ENCODE peak calls at places on chromosomes 12 and 14, in five cellular contexts. P, A, C, T and E are unnamed samples.

GRCh38 chr12:11981174-11981733 is 89.5 kb upstream of the BCL2L14 start:
- DNase-seq in P (no peak), A (no peak), C (peak; percentile 33), T (no peak), E (no peak)

GRCh38 chr14:104650057-104650980 is 39.1 kb upstream of the INF2 start:
- DNase-seq in P (peak; percentile 71), A (peak; percentile 89), C (peak; percentile 53), T (peak; percentile 71), E (peak; percentile 30)

GRCh38 chr14:105525861-105526780 is at the start of gene TMEM121:
- DNase-seq in P (peak; percentile 22), A (peak; percentile 73), C (peak; percentile 34), T (no peak), E (no peak)

GRCh38 chr14:50775357-50775756 is 55.6 kb downstream of the NIN start:
- DNase-seq in P (no peak), A (no peak), C (no peak), T (no peak), E (no peak)

GRCh38 chr14:66070542-66071319 is 415.4 kb upstream of the CCDC196 start:
- DNase-seq in P (peak; percentile 60), A (peak; percentile 76), C (peak; percentile 56), T (peak; percentile 34), E (peak; percentile 40)

GRCh38 chr12:108713471-108713870 is 17.8 kb downstream of the CORO1C start:
- DNase-seq in P (no peak), A (no peak), C (no peak), T (no peak), E (no peak)

GRCh38 chr12:47838286-47838931 is 18.7 kb upstream of the HDAC7 start:
- DNase-seq in P (no peak), A (no peak), C (no peak), T (no peak), E (no peak)

GRCh38 chr12:12194206-12194605 is 72.6 kb downstream of the LRP6 start:
- DNase-seq in P (no peak), A (no peak), C (no peak), T (no peak), E (no peak)

GRCh38 chr12:29334911-29335310 is 46.1 kb downstream of the ERGIC2 start:
- DNase-seq in P (no peak), A (no peak), C (no peak), T (no peak), E (no peak)

GRCh38 chr14:67514203-67514607 is 18.9 kb upstream of the PLEKHH1 start:
- DNase-seq in P (peak; percentile 28), A (peak; percentile 63), C (no peak), T (no peak), E (peak; percentile 30)

GRCh38 chr12:125518074-125518473 is 452.8 kb downstream of the AACS start:
- DNase-seq in P (no peak), A (no peak), C (no peak), T (no peak), E (no peak)

GRCh38 chr12:20264608-20265114 is 103.7 kb upstream of the PDE3A start:
- DNase-seq in P (no peak), A (no peak), C (no peak), T (no peak), E (no peak)

GRCh38 chr14:88005978-88006851 is 1.3 kb downstream of the GPR65 start:
- DNase-seq in P (peak; percentile 30), A (no peak), C (peak; percentile 58), T (no peak), E (peak; percentile 67)

GRCh38 chr12:111405149-111405855 is 421 bp upstream of the SH2B3 start:
- DNase-seq in P (peak; percentile 98), A (peak; percentile 97), C (peak; percentile 99), T (peak; percentile 96), E (peak; percentile 90)

GRCh38 chr12:50732591-50732990 is 31.3 kb upstream of the ATF1 start:
- DNase-seq in P (no peak), A (no peak), C (no peak), T (no peak), E (no peak)

GRCh38 chr14:83887871-83888270 is 1642.1 kb upstream of the FLRT2 start:
- DNase-seq in P (no peak), A (no peak), C (no peak), T (no peak), E (no peak)

GRCh38 chr12:19131020-19131431 is 1.5 kb downstream of the PLEKHA5 start:
- DNase-seq in P (peak; percentile 16), A (peak; percentile 60), C (no peak), T (peak; percentile 47), E (peak; percentile 37)

GRCh38 chr12:122749569-122750332 is 2.9 kb upstream of the DENR start:
- DNase-seq in P (no peak), A (no peak), C (no peak), T (no peak), E (no peak)

GRCh38 chr14:71314717-71315116 is 407.5 kb downstream of the PCNX1 start:
- DNase-seq in P (no peak), A (no peak), C (no peak), T (no peak), E (no peak)

GRCh38 chr14:52553002-52553670 is 500 bp downstream of the GPR137C start:
- DNase-seq in P (peak; percentile 35), A (peak; percentile 66), C (no peak), T (peak; percentile 36), E (peak; percentile 9)

GRCh38 chr14:39467889-39468524 is 35.8 kb upstream of the FBXO33 start:
- DNase-seq in P (no peak), A (no peak), C (no peak), T (no peak), E (no peak)

GRCh38 chr12:108316153-108316892 is 22.8 kb downstream of the CMKLR1 start:
- DNase-seq in P (no peak), A (no peak), C (no peak), T (no peak), E (no peak)

GRCh38 chr14:54200726-54201125 is 196.1 kb upstream of the CDKN3 start:
- DNase-seq in P (no peak), A (no peak), C (no peak), T (no peak), E (no peak)

GRCh38 chr14:31945074-31945613 is 132.0 kb upstream of the ARHGAP5 start:
- DNase-seq in P (peak; percentile 61), A (no peak), C (no peak), T (no peak), E (peak; percentile 88)

GRCh38 chr14:77005559-77005958 is 22.9 kb downstream of the IRF2BPL start:
- DNase-seq in P (no peak), A (no peak), C (no peak), T (no peak), E (no peak)
- H3K4me1 ChIP-seq in P (peaks cover 31% of the 10 kb centered on the region), A (peaks cover 6% of the 10 kb centered on the region), C (no peaks in the 10 kb centered on the region), T (peaks cover 7% of the 10 kb centered on the region), E (no peaks in the 10 kb centered on the region)

GRCh38 chr12:5478081-5478706 is 46.3 kb downstream of the NTF3 start:
- DNase-seq in P (no peak), A (no peak), C (no peak), T (no peak), E (no peak)

GRCh38 chr12:5481645-5482044 is 49.7 kb downstream of the NTF3 start:
- DNase-seq in P (no peak), A (no peak), C (no peak), T (no peak), E (no peak)

GRCh38 chr12:5480218-5480952 is 48.5 kb downstream of the NTF3 start:
- DNase-seq in P (no peak), A (no peak), C (no peak), T (no peak), E (no peak)

GRCh38 chr12:5480953-5481300 is 49.0 kb downstream of the NTF3 start:
- DNase-seq in P (no peak), A (no peak), C (no peak), T (no peak), E (no peak)

DNA sequence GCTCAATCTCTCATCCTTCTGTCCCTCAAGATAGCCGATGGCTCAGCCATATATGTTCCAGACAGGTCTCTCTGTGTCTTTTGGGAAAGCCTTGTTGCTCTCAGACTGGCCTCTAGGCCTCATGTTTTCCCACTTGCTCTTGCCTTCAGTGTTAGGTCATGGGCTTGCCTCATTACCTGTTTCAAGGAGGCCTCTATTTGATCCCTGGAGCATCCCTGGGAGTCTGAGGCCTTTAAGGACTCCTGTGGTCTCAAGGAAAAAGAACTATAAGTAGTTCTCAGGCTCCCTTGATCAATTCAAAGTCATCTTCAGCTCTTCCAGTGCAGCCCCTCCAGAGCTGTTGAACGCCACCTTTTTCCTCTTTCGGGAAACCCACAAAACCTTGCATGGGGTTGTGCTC is 47.9 kb downstream of the NTF3 start:
- DNase-seq in P (no peak), A (no peak), C (no peak), T (no peak), E (no peak)
- H3K4me3 ChIP-seq in P (no peak overlapping the region), A (no peak overlapping the region), C (no peak overlapping the region), T (no peak overlapping the region), E (no peak overlapping the region)

DNA sequence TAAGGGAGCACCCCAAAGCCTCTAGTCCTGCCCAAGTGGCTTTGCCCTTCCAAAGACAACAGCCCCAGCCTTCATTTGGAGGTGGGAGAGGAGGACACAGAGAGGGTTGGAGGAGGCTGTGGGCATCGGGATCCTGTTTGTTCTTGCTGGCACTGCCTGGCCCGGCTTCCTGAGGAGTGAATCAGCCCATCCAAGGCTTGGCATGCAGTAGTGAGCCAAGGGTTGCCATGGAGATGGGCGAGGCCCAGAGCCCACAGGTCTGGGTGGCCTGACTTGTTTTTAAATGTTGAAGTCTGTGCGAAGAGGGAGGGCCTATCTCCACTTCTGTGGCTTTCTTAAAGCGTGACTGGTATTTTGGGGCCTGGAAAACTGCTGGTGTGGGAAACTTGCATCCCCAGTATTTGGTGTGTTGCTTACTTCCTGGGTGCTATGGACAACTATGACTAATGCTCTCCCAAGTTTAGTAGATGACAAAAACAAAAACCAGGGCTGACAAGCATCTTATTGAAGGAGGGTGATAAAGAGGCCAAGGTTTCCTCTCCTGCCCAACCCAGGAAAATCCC is 15.8 kb downstream of the CD9 start:
- DNase-seq in P (peak; percentile 88), A (peak; percentile 73), C (no peak), T (no peak), E (peak; percentile 79)
- H3K4me1 ChIP-seq in P (peaks cover 81% of the 10 kb centered on the region), A (peaks cover 10% of the 10 kb centered on the region), C (no peaks in the 10 kb centered on the region), T (peaks cover 3% of the 10 kb centered on the region), E (peaks cover 11% of the 10 kb centered on the region)

DNA sequence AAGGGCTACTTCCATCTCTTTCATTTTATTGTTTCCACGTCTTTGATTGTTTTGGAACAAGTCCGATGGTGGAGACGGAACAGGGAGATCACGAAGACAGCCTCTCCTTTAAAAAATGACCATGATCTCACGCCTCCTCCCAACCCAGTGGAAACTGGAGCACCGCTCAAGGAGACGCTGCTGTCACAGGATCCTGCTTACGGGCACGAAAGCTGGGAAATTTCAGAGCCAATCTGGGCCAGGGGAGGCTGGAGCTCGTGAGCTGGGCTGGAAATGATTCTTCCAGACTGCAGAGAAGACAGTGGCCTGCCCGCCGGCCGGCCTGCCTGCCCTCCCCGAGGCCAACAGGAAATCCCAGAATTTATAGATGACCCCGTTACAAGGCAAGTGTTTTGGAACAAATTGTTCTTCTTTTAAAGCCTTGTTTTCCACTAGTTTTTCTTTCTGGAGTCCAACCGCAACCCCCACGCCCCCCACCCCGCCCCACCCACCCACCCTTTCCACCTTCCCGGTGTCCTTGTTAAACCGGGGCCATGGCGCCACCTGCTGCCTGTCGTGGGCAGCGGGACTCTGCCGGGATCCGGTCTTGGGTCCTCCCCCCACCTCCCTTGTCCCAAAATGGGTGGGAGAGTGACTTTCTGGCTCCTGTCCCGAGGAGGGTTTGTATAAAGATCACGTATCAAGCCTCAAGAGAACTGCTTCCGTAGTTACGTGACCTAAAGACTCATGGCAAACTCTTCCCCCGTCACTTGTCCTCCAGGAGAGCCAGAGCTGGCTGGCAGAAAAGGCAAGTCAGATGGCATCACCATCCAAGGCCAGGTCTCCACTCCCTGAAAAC is 40.3 kb downstream of the MAP1LC3B2 start:
- DNase-seq in P (peak; percentile 83), A (peak; percentile 94), C (peak; percentile 26), T (peak; percentile 87), E (peak; percentile 43)
- H3K4me3 ChIP-seq in P (peak overlapping the region; percentile 25), A (peak overlapping the region; percentile 16), C (no peak overlapping the region), T (peak overlapping the region; percentile 36), E (no peak overlapping the region)